ENCODE peak calls at places on chromosome 6, in eight cellular contexts. D is suprapubic skin; F is HTR-8/SVneo; E is stimulated activated CD4-positive, alpha-beta T cell treated with anti-CD3 and anti-CD28 coated beads, Interleukin-1b, Interleukin-23, amount 100 ng/mL, for 4 hours; U is substantia nigra; N is psoas muscle; M is GM13977; G is neural progenitor cell. R is an unnamed sample.

GRCh38 chr6:136317023-136317649 is 27.5 kb upstream of the BCLAF1 start:
- DNase-seq in D (no peak), F (peak), E (peak), U (peak), N (peak), M (peak), G (peak), R (peak)

GRCh38 chr6:86869500-86869899 is 67.8 kb upstream of the HTR1E start:
- DNase-seq in D (no peak), F (no peak), E (no peak), U (no peak), N (no peak), M (no peak), G (no peak), R (no peak)

GRCh38 chr6:70280462-70280861 is 22.4 kb downstream of the COL9A1 start:
- DNase-seq in D (no peak), F (no peak), E (no peak), U (no peak), N (no peak), M (no peak), G (no peak), R (peak)

GRCh38 chr6:5152417-5152816 is 67.3 kb downstream of the PPP1R3G start:
- DNase-seq in D (no peak), F (no peak), E (no peak), U (no peak), N (no peak), M (no peak), G (no peak), R (no peak)

GRCh38 chr6:34289137-34289536 is 40.3 kb upstream of the SMIM29 start:
- DNase-seq in D (no peak), F (no peak), E (no peak), U (no peak), N (no peak), M (no peak), G (no peak), R (no peak)

GRCh38 chr6:2725999-2726567 is 24.6 kb downstream of the MYLK4 start:
- DNase-seq in D (no peak), F (peak), E (no peak), U (no peak), N (no peak), M (peak), G (no peak), R (no peak)

GRCh38 chr6:117655380-117655779 is 19.9 kb upstream of the NUS1 start:
- DNase-seq in D (no peak), F (no peak), E (no peak), U (no peak), N (no peak), M (no peak), G (no peak), R (no peak)

GRCh38 chr6:41462033-41462432 is 84.1 kb upstream of the FOXP4 start:
- DNase-seq in D (no peak), F (no peak), E (no peak), U (no peak), N (no peak), M (no peak), G (no peak), R (no peak)

GRCh38 chr6:148996815-148997214 is 250.0 kb downstream of the UST start:
- DNase-seq in D (no peak), F (no peak), E (no peak), U (no peak), N (no peak), M (no peak), G (no peak), R (no peak)

GRCh38 chr6:112802154-112802553 is 455.0 kb downstream of the RFPL4B start:
- DNase-seq in D (no peak), F (peak), E (no peak), U (no peak), N (no peak), M (no peak), G (no peak), R (no peak)

GRCh38 chr6:144588674-144589325 is 303.7 kb downstream of the UTRN start:
- DNase-seq in D (no peak), F (no peak), E (no peak), U (no peak), N (no peak), M (no peak), G (no peak), R (no peak)

GRCh38 chr6:106757267-106757666 is 127.9 kb downstream of the QRSL1 start:
- DNase-seq in D (no peak), F (no peak), E (no peak), U (no peak), N (no peak), M (no peak), G (no peak), R (no peak)

GRCh38 chr6:3623451-3624267 is 127.9 kb downstream of the PXDC1 start:
- DNase-seq in D (no peak), F (no peak), E (no peak), U (no peak), N (no peak), M (no peak), G (no peak), R (no peak)

GRCh38 chr6:34062815-34063214 is 83.1 kb downstream of the GRM4 start:
- DNase-seq in D (no peak), F (no peak), E (no peak), U (no peak), N (no peak), M (no peak), G (no peak), R (no peak)

GRCh38 chr6:30722280-30723112 is 2.3 kb downstream of the TUBB start:
- DNase-seq in D (peak), F (peak), E (peak), U (peak), N (peak), M (peak), G (peak), R (peak)

GRCh38 chr6:170290306-170291128 is at the start of gene DLL1:
- DNase-seq in D (no peak), F (no peak), E (no peak), U (peak), N (peak), M (peak), G (peak), R (peak)

GRCh38 chr6:33105386-33105785 is 29.6 kb downstream of the HLA-DPB1 start:
- DNase-seq in D (no peak), F (no peak), E (no peak), U (no peak), N (no peak), M (no peak), G (no peak), R (no peak)

GRCh38 chr6:94372229-94372628 is 952.9 kb upstream of the EPHA7 start:
- DNase-seq in D (no peak), F (no peak), E (no peak), U (peak), N (no peak), M (no peak), G (no peak), R (no peak)

GRCh38 chr6:14706378-14706929 is 539.4 kb upstream of the JARID2 start:
- DNase-seq in D (no peak), F (peak), E (peak), U (peak), N (peak), M (no peak), G (no peak), R (no peak)

GRCh38 chr6:144797881-144798589 is 512.9 kb downstream of the UTRN start:
- DNase-seq in D (no peak), F (peak), E (no peak), U (no peak), N (no peak), M (no peak), G (no peak), R (no peak)

GRCh38 chr6:63121166-63121565 is 90.1 kb upstream of the FKBP1C start:
- DNase-seq in D (no peak), F (no peak), E (no peak), U (no peak), N (no peak), M (no peak), G (no peak), R (no peak)

GRCh38 chr6:74598473-74599393 is 607.1 kb downstream of the COL12A1 start:
- DNase-seq in D (no peak), F (no peak), E (no peak), U (no peak), N (no peak), M (peak), G (no peak), R (no peak)

GRCh38 chr6:3522561-3523287 is 65.9 kb upstream of the SLC22A23 start:
- DNase-seq in D (peak), F (peak), E (no peak), U (no peak), N (no peak), M (no peak), G (no peak), R (no peak)

GRCh38 chr6:79672631-79673065 is 41.5 kb downstream of the SH3BGRL2 start:
- DNase-seq in D (no peak), F (peak), E (no peak), U (no peak), N (no peak), M (peak), G (peak), R (no peak)

GRCh38 chr6:92050216-92050615 is 1369.1 kb downstream of the EPHA7 start:
- DNase-seq in D (no peak), F (no peak), E (no peak), U (no peak), N (no peak), M (no peak), G (no peak), R (no peak)

GRCh38 chr6:137237413-137238170 is 18.4 kb upstream of the IFNGR1 start:
- DNase-seq in D (no peak), F (peak), E (no peak), U (no peak), N (no peak), M (no peak), G (no peak), R (no peak)

GRCh38 chr6:80022803-80023202 is 18.4 kb downstream of the TTK start:
- DNase-seq in D (no peak), F (peak), E (no peak), U (no peak), N (no peak), M (no peak), G (no peak), R (no peak)

GRCh38 chr6:23584134-23584763 is 541.8 kb upstream of the NRSN1 start:
- DNase-seq in D (no peak), F (no peak), E (no peak), U (no peak), N (no peak), M (no peak), G (no peak), R (no peak)

GRCh38 chr6:26415036-26415614 is 13.1 kb downstream of the BTN3A1 start:
- DNase-seq in D (no peak), F (no peak), E (no peak), U (no peak), N (no peak), M (no peak), G (no peak), R (no peak)